ENCODE peak calls at places on chromosome 9, in six cellular contexts. One of them, this sample, is unnamed.
A peak's percentile ranks its signal among the peaks of the same experiment; 100 is the strongest.

GRCh38 chr9:136309101-136309801 is 5.4 kb upstream of the CCDC187 start:
- DNase-seq in H1: no peak
- DNase-seq in neuronal stem cell: no peak
- DNase-seq in IMR-90: no peak
- DNase-seq in H9: no peak
- DNase-seq in mesenchymal stem cell: no peak
- DNase-seq in this sample: no peak

GRCh38 chr9:87464110-87464991 is 33.3 kb upstream of the DAPK1 start:
- DNase-seq in H1: no peak
- DNase-seq in neuronal stem cell: no peak
- DNase-seq in IMR-90: no peak
- DNase-seq in H9: no peak
- DNase-seq in mesenchymal stem cell: no peak
- DNase-seq in this sample: no peak

GRCh38 chr9:136170291-136170901 is 34.5 kb downstream of the LHX3 start:
- DNase-seq in IMR-90: no peak
- DNase-seq in H1: no peak
- DNase-seq in H9: peak; percentile 70
- DNase-seq in neuronal stem cell: no peak
- DNase-seq in mesenchymal stem cell: peak; percentile 5
- DNase-seq in this sample: no peak

GRCh38 chr9:4423207-4423610 is 67.1 kb upstream of the SLC1A1 start:
- DNase-seq in H9: peak; percentile 35
- DNase-seq in mesenchymal stem cell: no peak
- DNase-seq in IMR-90: no peak
- DNase-seq in neuronal stem cell: no peak
- DNase-seq in H1: no peak
- DNase-seq in this sample: peak; percentile 78

GRCh38 chr9:37466037-37466709 is 923 bp upstream of the ZBTB5 start:
- DNase-seq in mesenchymal stem cell: peak; percentile 90
- DNase-seq in neuronal stem cell: peak; percentile 77
- DNase-seq in H9: peak; percentile 88
- DNase-seq in H1: peak; percentile 43
- DNase-seq in IMR-90: no peak
- DNase-seq in this sample: peak; percentile 94

GRCh38 chr9:33782395-33783152 is 12.8 kb upstream of the PRSS3 start:
- DNase-seq in IMR-90: peak; percentile 87
- DNase-seq in H1: no peak
- DNase-seq in H9: no peak
- DNase-seq in neuronal stem cell: no peak
- DNase-seq in mesenchymal stem cell: peak; percentile 61
- DNase-seq in this sample: no peak

GRCh38 chr9:120424248-120424647 is 155.7 kb downstream of the CDK5RAP2 start:
- DNase-seq in H9: no peak
- DNase-seq in H1: no peak
- DNase-seq in neuronal stem cell: no peak
- DNase-seq in IMR-90: no peak
- DNase-seq in mesenchymal stem cell: no peak
- DNase-seq in this sample: no peak

GRCh38 chr9:86741311-86742215 is 205.7 kb downstream of the GAS1 start:
- DNase-seq in H1: no peak
- DNase-seq in IMR-90: peak; percentile 68
- DNase-seq in neuronal stem cell: no peak
- DNase-seq in mesenchymal stem cell: no peak
- DNase-seq in H9: no peak
- DNase-seq in this sample: peak; percentile 94

GRCh38 chr9:86924206-86924605 is 23.1 kb downstream of the GAS1 start:
- DNase-seq in IMR-90: no peak
- DNase-seq in mesenchymal stem cell: no peak
- DNase-seq in neuronal stem cell: no peak
- DNase-seq in H9: no peak
- DNase-seq in H1: no peak
- DNase-seq in this sample: no peak

GRCh38 chr9:73154760-73155159 is 3.1 kb downstream of the ANXA1 start:
- DNase-seq in mesenchymal stem cell: no peak
- DNase-seq in neuronal stem cell: no peak
- DNase-seq in IMR-90: peak; percentile 25
- DNase-seq in H1: no peak
- DNase-seq in H9: no peak
- DNase-seq in this sample: no peak

GRCh38 chr9:25904701-25905100 is 226.5 kb upstream of the TUSC1 start:
- DNase-seq in H1: no peak
- DNase-seq in H9: no peak
- DNase-seq in neuronal stem cell: no peak
- DNase-seq in mesenchymal stem cell: no peak
- DNase-seq in IMR-90: no peak
- DNase-seq in this sample: peak; percentile 68

GRCh38 chr9:29214162-29214520 is 1640.9 kb upstream of the C9orf72 start:
- DNase-seq in H9: peak; percentile 85
- DNase-seq in IMR-90: no peak
- DNase-seq in mesenchymal stem cell: peak; percentile 82
- DNase-seq in neuronal stem cell: no peak
- DNase-seq in H1: no peak
- DNase-seq in this sample: peak; percentile 92

GRCh38 chr9:70020217-70020616 is 23.4 kb upstream of the MAMDC2 start:
- DNase-seq in H1: no peak
- DNase-seq in H9: peak; percentile 35
- DNase-seq in neuronal stem cell: no peak
- DNase-seq in IMR-90: no peak
- DNase-seq in mesenchymal stem cell: no peak
- DNase-seq in this sample: peak; percentile 25

GRCh38 chr9:93256878-93257807 is 73.2 kb downstream of the WNK2 start:
- DNase-seq in H1: no peak
- DNase-seq in IMR-90: no peak
- DNase-seq in H9: peak; percentile 21
- DNase-seq in neuronal stem cell: no peak
- DNase-seq in mesenchymal stem cell: no peak
- DNase-seq in this sample: no peak

GRCh38 chr9:88710449-88710848 is 175.5 kb downstream of the NXNL2 start:
- DNase-seq in mesenchymal stem cell: no peak
- DNase-seq in H9: no peak
- DNase-seq in IMR-90: peak; percentile 17
- DNase-seq in neuronal stem cell: no peak
- DNase-seq in H1: no peak
- DNase-seq in this sample: no peak

GRCh38 chr9:137434498-137435380 is 6.4 kb downstream of the ENTPD8 start:
- DNase-seq in H1: no peak
- DNase-seq in IMR-90: no peak
- DNase-seq in mesenchymal stem cell: no peak
- DNase-seq in neuronal stem cell: no peak
- DNase-seq in H9: no peak
- DNase-seq in this sample: no peak

GRCh38 chr9:91500509-91501011 is 76.9 kb upstream of the NFIL3 start:
- DNase-seq in IMR-90: peak; percentile 95
- DNase-seq in mesenchymal stem cell: peak; percentile 92
- DNase-seq in neuronal stem cell: no peak
- DNase-seq in H9: no peak
- DNase-seq in H1: no peak
- DNase-seq in this sample: no peak

GRCh38 chr9:98570055-98570454 is 138.7 kb downstream of the GABBR2 start:
- DNase-seq in neuronal stem cell: no peak
- DNase-seq in IMR-90: no peak
- DNase-seq in mesenchymal stem cell: no peak
- DNase-seq in H1: no peak
- DNase-seq in H9: no peak
- DNase-seq in this sample: no peak

GRCh38 chr9:109253241-109253636 is 67.6 kb downstream of the EPB41L4B start:
- DNase-seq in H9: no peak
- DNase-seq in mesenchymal stem cell: no peak
- DNase-seq in H1: no peak
- DNase-seq in IMR-90: no peak
- DNase-seq in neuronal stem cell: no peak
- DNase-seq in this sample: no peak

GRCh38 chr9:33506626-33507370 is 17.3 kb upstream of the ANKRD18B start:
- DNase-seq in neuronal stem cell: no peak
- DNase-seq in IMR-90: peak; percentile 97
- DNase-seq in mesenchymal stem cell: peak; percentile 93
- DNase-seq in H1: no peak
- DNase-seq in H9: no peak
- DNase-seq in this sample: peak; percentile 38

GRCh38 chr9:124099860-124100259 is 88.3 kb downstream of the LHX2 start:
- DNase-seq in neuronal stem cell: no peak
- DNase-seq in mesenchymal stem cell: no peak
- DNase-seq in H9: no peak
- DNase-seq in H1: no peak
- DNase-seq in IMR-90: no peak
- DNase-seq in this sample: no peak

GRCh38 chr9:124098141-124098905 is 86.8 kb downstream of the LHX2 start:
- DNase-seq in neuronal stem cell: no peak
- DNase-seq in IMR-90: no peak
- DNase-seq in H9: no peak
- DNase-seq in mesenchymal stem cell: no peak
- DNase-seq in H1: no peak
- DNase-seq in this sample: no peak

GRCh38 chr9:124101593-124101992 is 90.0 kb downstream of the LHX2 start:
- DNase-seq in mesenchymal stem cell: no peak
- DNase-seq in H1: no peak
- DNase-seq in H9: no peak
- DNase-seq in neuronal stem cell: no peak
- DNase-seq in IMR-90: no peak
- DNase-seq in this sample: no peak

GRCh38 chr9:124105266-124105665 is 93.7 kb downstream of the LHX2 start:
- DNase-seq in H9: no peak
- DNase-seq in mesenchymal stem cell: no peak
- DNase-seq in H1: no peak
- DNase-seq in neuronal stem cell: no peak
- DNase-seq in IMR-90: no peak
- DNase-seq in this sample: no peak

GRCh38 chr9:124102363-124102762 is 90.8 kb downstream of the LHX2 start:
- DNase-seq in H9: no peak
- DNase-seq in neuronal stem cell: no peak
- DNase-seq in H1: no peak
- DNase-seq in IMR-90: no peak
- DNase-seq in mesenchymal stem cell: no peak
- DNase-seq in this sample: no peak
- H2BK120ac ChIP-seq in H9: no peak overlapping the region
- H2BK120ac ChIP-seq in neuronal stem cell: no peak overlapping the region
- H2BK120ac ChIP-seq in H1: no peak overlapping the region
- H2BK120ac ChIP-seq in IMR-90: no peak overlapping the region
- H2BK120ac ChIP-seq in mesenchymal stem cell: no peak overlapping the region
- H2BK120ac ChIP-seq in this sample: no peak overlapping the region

DNA sequence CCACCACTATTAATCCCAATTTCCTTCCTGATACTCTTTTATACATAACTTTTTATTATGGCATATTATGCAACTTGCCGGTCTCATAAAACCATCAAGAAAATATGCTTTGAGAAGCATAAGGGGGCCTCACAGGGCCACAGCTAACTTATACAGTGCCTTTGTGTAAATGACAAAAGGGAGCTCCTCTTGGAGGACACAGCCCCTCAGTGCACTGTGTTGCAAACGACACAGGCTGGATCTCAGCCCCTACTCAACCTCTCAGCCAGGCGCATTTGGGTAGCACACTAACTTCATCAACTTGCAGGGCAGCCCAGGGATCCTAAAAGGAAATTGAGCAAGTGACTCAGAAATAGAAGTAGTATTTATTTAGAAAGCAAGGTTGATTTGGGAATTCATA is 35.4 kb downstream of the RIGI start:
- DNase-seq in neuronal stem cell: no peak
- DNase-seq in H1: no peak
- DNase-seq in IMR-90: no peak
- DNase-seq in mesenchymal stem cell: no peak
- DNase-seq in H9: peak; percentile 30
- DNase-seq in this sample: no peak
- H2BK15ac ChIP-seq in neuronal stem cell: no peak overlapping the region
- H2BK15ac ChIP-seq in H1: no peak overlapping the region
- H2BK15ac ChIP-seq in IMR-90: no peak overlapping the region
- H2BK15ac ChIP-seq in mesenchymal stem cell: no peak overlapping the region
- H2BK15ac ChIP-seq in H9: no peak overlapping the region
- H2BK15ac ChIP-seq in this sample: no peak overlapping the region

GRCh38 chr9:130793589-130793988 is 41.5 kb upstream of the ABL1 start:
- DNase-seq in mesenchymal stem cell: no peak
- DNase-seq in neuronal stem cell: no peak
- DNase-seq in IMR-90: no peak
- DNase-seq in H1: no peak
- DNase-seq in H9: no peak
- DNase-seq in this sample: no peak

GRCh38 chr9:130794923-130795495 is 40.0 kb upstream of the ABL1 start:
- DNase-seq in IMR-90: no peak
- DNase-seq in H9: no peak
- DNase-seq in neuronal stem cell: no peak
- DNase-seq in H1: no peak
- DNase-seq in mesenchymal stem cell: peak; percentile 38
- DNase-seq in this sample: no peak

GRCh38 chr9:130786526-130786925 is 48.5 kb upstream of the ABL1 start:
- DNase-seq in H1: no peak
- DNase-seq in mesenchymal stem cell: no peak
- DNase-seq in IMR-90: no peak
- DNase-seq in H9: no peak
- DNase-seq in neuronal stem cell: no peak
- DNase-seq in this sample: no peak

GRCh38 chr9:130789747-130790672 is 45.0 kb upstream of the ABL1 start:
- DNase-seq in neuronal stem cell: no peak
- DNase-seq in IMR-90: no peak
- DNase-seq in H9: no peak
- DNase-seq in H1: no peak
- DNase-seq in mesenchymal stem cell: no peak
- DNase-seq in this sample: no peak

GRCh38 chr9:130791279-130791894 is 43.7 kb upstream of the ABL1 start:
- DNase-seq in IMR-90: no peak
- DNase-seq in neuronal stem cell: no peak
- DNase-seq in mesenchymal stem cell: no peak
- DNase-seq in H1: no peak
- DNase-seq in H9: no peak
- DNase-seq in this sample: no peak
- H3K18ac ChIP-seq in IMR-90: no peak overlapping the region
- H3K18ac ChIP-seq in neuronal stem cell: no peak overlapping the region
- H3K18ac ChIP-seq in mesenchymal stem cell: no peak overlapping the region
- H3K18ac ChIP-seq in H1: no peak overlapping the region
- H3K18ac ChIP-seq in H9: no peak overlapping the region
- H3K18ac ChIP-seq in this sample: no peak overlapping the region

DNA sequence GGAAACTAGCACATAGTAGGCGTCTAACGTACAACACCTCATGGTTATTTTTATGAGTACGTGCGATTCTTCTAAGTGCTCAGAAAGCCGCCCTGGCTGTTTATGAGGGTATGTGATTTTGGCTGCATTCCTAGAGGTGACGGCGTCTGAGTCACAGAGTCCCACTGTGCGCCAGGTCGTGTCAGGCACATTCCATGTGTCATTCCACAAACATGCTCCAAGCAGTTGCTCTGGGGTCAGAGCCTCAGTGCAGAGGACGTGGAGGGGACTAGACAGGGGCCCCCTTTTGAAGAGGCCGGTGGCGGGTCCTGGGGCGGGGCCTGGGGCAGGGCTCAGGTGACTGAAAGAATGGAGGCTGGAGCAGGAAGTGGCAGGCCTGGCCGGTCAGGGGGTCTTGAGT is 51.9 kb downstream of the NEK6 start:
- DNase-seq in mesenchymal stem cell: peak; percentile 93
- DNase-seq in H1: peak; percentile 56
- DNase-seq in IMR-90: peak; percentile 99
- DNase-seq in H9: peak; percentile 71
- DNase-seq in neuronal stem cell: no peak
- DNase-seq in this sample: peak; percentile 96
- H2BK120ac ChIP-seq in mesenchymal stem cell: peak overlapping the region; percentile 59
- H2BK120ac ChIP-seq in H1: no peak overlapping the region
- H2BK120ac ChIP-seq in IMR-90: peak overlapping the region; percentile 94
- H2BK120ac ChIP-seq in H9: no peak overlapping the region
- H2BK120ac ChIP-seq in neuronal stem cell: no peak overlapping the region
- H2BK120ac ChIP-seq in this sample: no peak overlapping the region